ENCODE peak calls at places on chromosomes 3 and 15, in ten cellular contexts. X is Panc1; N is neuronal stem cell; E is colonic mucosa; G is OCI-LY7; C is HCT116; K is testis; H is osteoblast; R is effector memory CD4-positive, alpha-beta T cell; M is CD8-positive, alpha-beta T cell. P is an unnamed sample.

GRCh38 chr15:38623744-38624143 is 59.1 kb upstream of the RASGRP1 start:
- DNase-seq in G (no peak), X (no peak), K (peak; percentile 43), E (no peak), C (no peak), M (no peak), R (no peak), H (no peak), N (no peak), P (no peak)

GRCh38 chr3:48400824-48401433 is 28.9 kb downstream of the FBXW12 start:
- DNase-seq in N (peak; percentile 37), H (peak; percentile 92), M (peak; percentile 50), C (peak; percentile 69), G (peak; percentile 79), R (peak; percentile 64), E (peak; percentile 66), K (peak; percentile 70), X (peak; percentile 32), P (peak; percentile 77)

GRCh38 chr3:51975857-51976549 is 1.1 kb downstream of the ABHD14A start:
- DNase-seq in E (peak; percentile 81), G (peak; percentile 44), K (peak; percentile 85), N (no peak), X (no peak), R (no peak), C (no peak), M (no peak), H (peak; percentile 91), P (no peak)

GRCh38 chr3:150106752-150107428 is 136.2 kb upstream of the PFN2 start:
- DNase-seq in M (no peak), C (no peak), K (no peak), G (no peak), E (no peak), R (no peak), X (no peak), N (peak; percentile 36), H (peak; percentile 84), P (no peak)

GRCh38 chr15:73926191-73927002 is at the start of gene LOXL1:
- DNase-seq in G (no peak), E (peak; percentile 56), M (no peak), H (peak; percentile 100), N (peak; percentile 64), X (no peak), K (peak; percentile 83), R (no peak), C (peak; percentile 19), P (no peak)

GRCh38 chr15:45543051-45543450 is 20.5 kb upstream of the SLC30A4 start:
- DNase-seq in E (no peak), N (no peak), G (no peak), R (no peak), M (no peak), H (peak; percentile 37), X (no peak), K (no peak), C (no peak), P (no peak)

GRCh38 chr15:59236394-59236793 is 29.8 kb downstream of the LDHAL6B start:
- DNase-seq in G (no peak), E (no peak), K (no peak), C (no peak), M (no peak), N (no peak), X (no peak), R (no peak), H (no peak), P (no peak)

GRCh38 chr3:120094776-120095225 is 554 bp upstream of the GSK3B start:
- DNase-seq in K (peak; percentile 100), E (peak; percentile 100), G (peak; percentile 98), C (no peak), H (peak; percentile 97), M (no peak), X (peak; percentile 90), R (peak; percentile 100), N (peak; percentile 100), P (peak; percentile 100)

GRCh38 chr15:89513284-89513683 is 16.9 kb upstream of the RHCG start:
- DNase-seq in X (no peak), E (no peak), H (no peak), C (no peak), K (no peak), M (no peak), R (no peak), G (no peak), N (no peak), P (no peak)

GRCh38 chr3:42747581-42747980 is 25.5 kb downstream of the CCDC13 start:
- DNase-seq in E (no peak), M (no peak), N (no peak), X (no peak), C (no peak), H (no peak), K (no peak), R (peak; percentile 8), G (no peak), P (peak; percentile 44)

GRCh38 chr15:80578871-80579270 is 116.2 kb upstream of the ABHD17C start:
- DNase-seq in N (no peak), G (no peak), C (no peak), X (no peak), H (peak; percentile 73), M (no peak), E (no peak), R (no peak), K (no peak), P (no peak)

GRCh38 chr3:79392479-79392878 is 375.3 kb downstream of the ROBO1 start:
- DNase-seq in N (no peak), K (no peak), G (no peak), H (no peak), E (no peak), C (no peak), R (no peak), M (no peak), X (no peak), P (no peak)

GRCh38 chr3:43531835-43532234 is 90.0 kb downstream of the ANO10 start:
- DNase-seq in C (no peak), E (no peak), X (peak; percentile 22), R (no peak), H (peak; percentile 58), K (no peak), G (no peak), M (no peak), N (no peak), P (no peak)

GRCh38 chr15:78092111-78093041 is at the start of gene SH2D7:
- DNase-seq in H (no peak), G (no peak), M (no peak), E (no peak), C (no peak), N (no peak), R (no peak), X (no peak), K (no peak), P (no peak)

GRCh38 chr3:58151637-58152036 is 59.1 kb downstream of the DNASE1L3 start:
- DNase-seq in R (no peak), X (no peak), G (no peak), K (peak; percentile 87), E (no peak), H (no peak), N (no peak), C (no peak), M (no peak), P (no peak)

GRCh38 chr3:77939726-77940125 is 899.8 kb downstream of the ROBO2 start:
- DNase-seq in K (no peak), X (no peak), H (no peak), N (no peak), E (no peak), R (no peak), C (no peak), M (no peak), G (no peak), P (no peak)

GRCh38 chr15:80662129-80662528 is 33.0 kb upstream of the ABHD17C start:
- DNase-seq in G (peak; percentile 0), E (no peak), M (no peak), X (no peak), K (no peak), N (no peak), H (no peak), C (no peak), R (no peak), P (no peak)

GRCh38 chr3:97793415-97794019 is 28.3 kb upstream of the CRYBG3 start:
- DNase-seq in R (no peak), M (no peak), G (peak; percentile 53), N (peak; percentile 23), K (no peak), E (no peak), C (peak; percentile 26), X (peak; percentile 61), H (peak; percentile 32), P (peak; percentile 61)

GRCh38 chr3:107238787-107239186 is 138.5 kb upstream of the CCDC54 start:
- DNase-seq in C (no peak), E (no peak), R (no peak), M (no peak), N (no peak), G (no peak), H (no peak), X (no peak), K (no peak), P (no peak)

GRCh38 chr3:46852839-46853355 is 10.3 kb downstream of the MYL3 start:
- DNase-seq in H (peak; percentile 26), G (no peak), R (no peak), E (no peak), C (no peak), X (no peak), M (no peak), N (no peak), K (peak; percentile 5), P (no peak)
- H3K27ac ChIP-seq in H (no peak overlapping the region), G (no peak overlapping the region), R (no peak overlapping the region), E (no peak overlapping the region), C (no peak overlapping the region), X (no peak overlapping the region), M (no peak overlapping the region), N (no peak overlapping the region), K (no peak overlapping the region), P (no peak overlapping the region)

GRCh38 chr15:71116366-71116765 is 1.1 kb downstream of the THSD4 start:
- DNase-seq in K (no peak), E (peak; percentile 60), N (no peak), G (no peak), X (no peak), M (no peak), C (no peak), H (no peak), R (no peak), P (no peak)
- H3K4me1 ChIP-seq in K (peaks cover 4% of the 10 kb centered on the region), E (no peaks in the 10 kb centered on the region), N (no peaks in the 10 kb centered on the region), G (no peaks in the 10 kb centered on the region), X (peaks cover 63% of the 10 kb centered on the region), M (no peaks in the 10 kb centered on the region), C (peaks cover 21% of the 10 kb centered on the region), H (peaks cover 5% of the 10 kb centered on the region), R (peaks cover 4% of the 10 kb centered on the region), P (peaks cover 8% of the 10 kb centered on the region)

GRCh38 chr3:14119651-14120050 is 5.0 kb downstream of the CHCHD4 start:
- DNase-seq in E (peak; percentile 6), X (no peak), M (no peak), H (no peak), K (no peak), G (no peak), N (no peak), C (no peak), R (no peak), P (no peak)
- H3K27ac ChIP-seq in E (no peak overlapping the region), X (no peak overlapping the region), M (no peak overlapping the region), H (no peak overlapping the region), K (no peak overlapping the region), G (no peak overlapping the region), N (no peak overlapping the region), C (no peak overlapping the region), R (no peak overlapping the region), P (no peak overlapping the region)

DNA sequence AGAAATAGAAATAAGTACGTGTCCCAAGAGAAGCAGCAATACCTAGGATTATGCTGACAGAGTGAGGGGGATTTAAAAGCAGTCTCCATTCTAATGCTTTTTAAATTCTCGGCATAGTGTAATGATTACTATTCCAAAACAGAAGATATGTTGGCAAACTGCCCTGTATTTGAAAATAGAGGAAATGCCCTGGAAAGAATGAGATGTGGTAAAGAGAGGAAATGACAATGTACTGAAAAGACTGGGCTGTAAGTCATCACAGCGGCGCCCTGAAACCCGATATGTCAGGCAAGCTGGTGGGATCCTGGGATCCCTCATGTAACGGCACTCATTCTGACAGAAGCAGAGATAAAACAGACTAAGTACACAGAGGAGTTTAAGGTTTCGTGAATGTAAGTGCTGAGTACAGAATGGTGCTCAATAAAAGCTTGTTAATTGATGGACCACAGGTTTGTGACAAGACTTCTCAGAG is 91.2 kb downstream of the NFKBIZ start:
- DNase-seq in E (no peak), H (no peak), G (no peak), M (no peak), X (no peak), K (peak; percentile 18), N (peak; percentile 11), R (no peak), C (no peak), P (no peak)
- H3K4me1 ChIP-seq in E (peaks cover 8% of the 10 kb centered on the region), H (peaks cover 58% of the 10 kb centered on the region), G (peaks cover 78% of the 10 kb centered on the region), M (peaks cover 74% of the 10 kb centered on the region), X (no peaks in the 10 kb centered on the region), K (no peaks in the 10 kb centered on the region), N (no peaks in the 10 kb centered on the region), R (peaks cover 9% of the 10 kb centered on the region), C (no peaks in the 10 kb centered on the region), P (peaks cover 75% of the 10 kb centered on the region)